ENCODE peak calls at places on chromosomes 16 and 17, in nine cellular contexts. S is effector memory CD4-positive, alpha-beta T cell; F is fibroblast of lung; T is RWPE1; W is CD8-positive, alpha-beta T cell; I is lower lobe of right lung; D is ovary; R is neural progenitor cell; K is mammary epithelial cell. N is an unnamed sample.

GRCh38 chr16:74700206-74701040 is at the start of gene MLKL:
- DNase-seq in S (peak), F (peak), T (peak), W (peak), I (peak), D (no peak), R (peak), K (peak), N (no peak)

GRCh38 chr16:58458634-58459343 is 41.2 kb upstream of the NDRG4 start:
- DNase-seq in S (no peak), F (no peak), T (no peak), W (no peak), I (no peak), D (no peak), R (no peak), K (no peak), N (no peak)

GRCh38 chr16:75099738-75100615 is 16.6 kb downstream of the LDHD start:
- DNase-seq in S (peak), F (no peak), T (no peak), W (peak), I (peak), D (no peak), R (no peak), K (no peak), N (no peak)

GRCh38 chr16:2825899-2826298 is 4.2 kb upstream of the ZG16B start:
- DNase-seq in S (no peak), F (no peak), T (no peak), W (no peak), I (peak), D (no peak), R (no peak), K (no peak), N (no peak)

GRCh38 chr17:72121164-72122001 is 563 bp downstream of the SOX9 start:
- DNase-seq in S (no peak), F (peak), T (peak), W (no peak), I (peak), D (no peak), R (peak), K (peak), N (no peak)

GRCh38 chr16:70709961-70710360 is 24.1 kb upstream of the MTSS2 start:
- DNase-seq in S (no peak), F (no peak), T (no peak), W (no peak), I (no peak), D (no peak), R (no peak), K (no peak), N (no peak)

GRCh38 chr17:81370304-81370703 is 25.0 kb upstream of the BAHCC1 start:
- DNase-seq in S (no peak), F (no peak), T (no peak), W (no peak), I (no peak), D (no peak), R (no peak), K (no peak), N (no peak)

GRCh38 chr17:55294042-55294751 is 29.4 kb downstream of the HLF start:
- DNase-seq in S (no peak), F (no peak), T (no peak), W (no peak), I (no peak), D (no peak), R (no peak), K (no peak), N (no peak)

GRCh38 chr17:44210342-44211192 is 8.9 kb downstream of the UBTF start:
- DNase-seq in S (peak), F (peak), T (peak), W (peak), I (peak), D (peak), R (peak), K (peak), N (peak)

GRCh38 chr17:76506408-76507328 is 5.4 kb upstream of the RHBDF2 start:
- DNase-seq in S (peak), F (peak), T (peak), W (peak), I (peak), D (peak), R (peak), K (peak), N (peak)

GRCh38 chr17:37446027-37446426 is 39.3 kb downstream of the TADA2A start:
- DNase-seq in S (no peak), F (no peak), T (peak), W (no peak), I (no peak), D (no peak), R (peak), K (no peak), N (no peak)

GRCh38 chr17:76997981-76998531 is 129.9 kb downstream of the MGAT5B start:
- DNase-seq in S (peak), F (no peak), T (no peak), W (peak), I (no peak), D (no peak), R (no peak), K (no peak), N (no peak)

GRCh38 chr17:31226373-31226772 is 70.7 kb downstream of the OMG start:
- DNase-seq in S (no peak), F (no peak), T (no peak), W (no peak), I (no peak), D (no peak), R (no peak), K (no peak), N (no peak)

GRCh38 chr16:75555213-75555706 is 792 bp downstream of the TMEM231 start:
- DNase-seq in S (no peak), F (peak), T (peak), W (no peak), I (peak), D (peak), R (peak), K (peak), N (peak)

GRCh38 chr16:4695473-4696171 is 2.3 kb downstream of the NUDT16L1 start:
- DNase-seq in S (no peak), F (no peak), T (no peak), W (no peak), I (no peak), D (no peak), R (no peak), K (no peak), N (no peak)

GRCh38 chr16:23009075-23009474 is 140.2 kb downstream of the USP31 start:
- DNase-seq in S (no peak), F (no peak), T (no peak), W (no peak), I (no peak), D (no peak), R (no peak), K (no peak), N (no peak)

GRCh38 chr17:1764274-1764673 is 2.4 kb downstream of the SERPINF1 start:
- DNase-seq in S (peak), F (peak), T (no peak), W (peak), I (peak), D (peak), R (no peak), K (peak), N (no peak)

GRCh38 chr16:67199011-67199807 is at the start of gene ELMO3:
- DNase-seq in S (no peak), F (no peak), T (peak), W (no peak), I (peak), D (no peak), R (peak), K (peak), N (no peak)

GRCh38 chr17:81337449-81337848 is 42.3 kb upstream of the SLC38A10 start:
- DNase-seq in S (no peak), F (no peak), T (no peak), W (no peak), I (peak), D (no peak), R (peak), K (no peak), N (no peak)

GRCh38 chr16:12158428-12158827 is 181.9 kb downstream of the SNX29 start:
- DNase-seq in S (no peak), F (peak), T (peak), W (no peak), I (no peak), D (no peak), R (no peak), K (peak), N (no peak)

GRCh38 chr16:86286991-86287640 is 223.2 kb upstream of the FOXF1 start:
- DNase-seq in S (no peak), F (no peak), T (no peak), W (no peak), I (no peak), D (no peak), R (peak), K (no peak), N (no peak)

GRCh38 chr17:82964851-82965341 is 114.5 kb upstream of the METRNL start:
- DNase-seq in S (no peak), F (no peak), T (no peak), W (no peak), I (no peak), D (no peak), R (no peak), K (no peak), N (no peak)

DNA sequence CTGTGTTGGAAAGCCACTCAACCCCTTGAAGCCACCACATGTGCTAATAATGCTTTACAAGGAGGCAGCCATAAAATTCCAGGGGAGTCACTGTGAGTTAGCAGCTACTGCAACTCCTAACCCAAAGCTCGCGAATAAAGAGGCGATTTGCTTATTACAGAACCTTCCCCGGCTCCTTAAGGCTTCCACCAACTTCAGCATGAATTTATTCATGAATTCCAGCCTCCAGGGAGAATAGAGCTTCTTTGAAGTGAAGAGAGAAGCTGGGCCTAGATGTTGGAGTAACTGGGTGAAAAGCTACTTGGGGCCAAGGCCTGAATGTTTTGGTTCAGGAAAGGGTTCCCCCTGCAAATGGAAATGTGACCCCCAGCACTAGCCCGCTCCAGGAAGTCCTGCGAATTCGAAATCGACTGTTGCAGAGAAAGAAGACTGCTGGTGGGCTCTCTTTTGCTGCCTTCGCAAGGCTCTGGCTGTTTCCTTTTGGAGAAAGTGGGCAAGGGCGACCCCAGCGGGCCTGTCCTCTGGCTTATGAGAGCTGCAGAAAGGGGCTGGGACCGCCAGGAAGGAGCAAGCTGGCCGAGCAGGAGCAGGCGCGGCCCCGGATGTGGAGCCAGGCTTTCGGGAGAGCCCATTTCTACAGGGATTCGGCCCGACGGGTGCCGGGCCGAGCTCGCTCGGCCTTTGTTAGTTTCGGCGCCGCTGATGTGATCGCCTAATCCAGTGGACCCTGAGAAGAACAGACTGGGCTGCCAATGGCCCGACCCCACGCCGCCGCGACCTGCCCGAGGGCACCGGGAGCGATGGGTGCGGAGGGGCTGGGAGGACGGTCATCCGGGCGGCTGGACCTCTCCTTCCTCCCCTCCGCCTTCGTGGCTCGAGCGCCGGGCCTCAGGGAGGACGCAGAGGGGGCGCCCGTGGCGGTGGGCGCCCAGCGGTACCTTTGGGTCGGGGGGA is 7.6 kb downstream of the CBX8 start:
- DNase-seq in S (no peak), F (no peak), T (no peak), W (no peak), I (peak), D (no peak), R (peak), K (no peak), N (no peak)
- H3K27ac ChIP-seq in S (no peak), F (no peak), T (no peak), W (no peak), I (no peak), D (no peak), R (no peak), K (no peak), N (no peak)

GRCh38 chr16:66035096-66035495 is 331.4 kb upstream of the CDH5 start:
- DNase-seq in S (no peak), F (no peak), T (no peak), W (no peak), I (no peak), D (no peak), R (no peak), K (no peak), N (no peak)

GRCh38 chr16:66036775-66037715 is 329.4 kb upstream of the CDH5 start:
- DNase-seq in S (no peak), F (peak), T (no peak), W (no peak), I (no peak), D (no peak), R (no peak), K (no peak), N (no peak)

GRCh38 chr16:66041907-66042306 is 324.6 kb upstream of the CDH5 start:
- DNase-seq in S (no peak), F (no peak), T (no peak), W (no peak), I (no peak), D (no peak), R (no peak), K (peak), N (no peak)

DNA sequence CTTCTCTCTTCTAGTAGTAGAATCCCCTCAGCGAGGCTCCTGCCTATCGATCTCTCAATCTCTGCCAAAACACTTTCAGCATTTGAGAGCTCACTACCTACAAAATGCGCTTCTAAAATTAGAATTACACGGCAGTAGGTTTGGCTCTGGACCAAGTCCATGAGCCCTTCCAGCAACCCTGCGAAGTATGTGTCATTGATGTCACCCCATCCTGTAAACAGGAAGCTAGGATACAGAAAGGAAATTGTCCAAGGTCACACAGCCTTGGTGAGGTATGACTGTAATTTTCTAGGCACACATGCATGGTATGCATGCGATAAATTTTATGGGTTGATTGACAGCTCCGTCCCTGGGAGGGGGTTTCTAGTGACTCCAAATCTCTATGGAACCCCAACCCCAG is 330.3 kb upstream of the CDH5 start:
- DNase-seq in S (no peak), F (no peak), T (no peak), W (no peak), I (no peak), D (no peak), R (no peak), K (no peak), N (no peak)
- H3K27ac ChIP-seq in S (no peak), F (no peak), T (no peak), W (no peak), I (no peak), D (no peak), R (no peak), K (no peak), N (no peak)

DNA sequence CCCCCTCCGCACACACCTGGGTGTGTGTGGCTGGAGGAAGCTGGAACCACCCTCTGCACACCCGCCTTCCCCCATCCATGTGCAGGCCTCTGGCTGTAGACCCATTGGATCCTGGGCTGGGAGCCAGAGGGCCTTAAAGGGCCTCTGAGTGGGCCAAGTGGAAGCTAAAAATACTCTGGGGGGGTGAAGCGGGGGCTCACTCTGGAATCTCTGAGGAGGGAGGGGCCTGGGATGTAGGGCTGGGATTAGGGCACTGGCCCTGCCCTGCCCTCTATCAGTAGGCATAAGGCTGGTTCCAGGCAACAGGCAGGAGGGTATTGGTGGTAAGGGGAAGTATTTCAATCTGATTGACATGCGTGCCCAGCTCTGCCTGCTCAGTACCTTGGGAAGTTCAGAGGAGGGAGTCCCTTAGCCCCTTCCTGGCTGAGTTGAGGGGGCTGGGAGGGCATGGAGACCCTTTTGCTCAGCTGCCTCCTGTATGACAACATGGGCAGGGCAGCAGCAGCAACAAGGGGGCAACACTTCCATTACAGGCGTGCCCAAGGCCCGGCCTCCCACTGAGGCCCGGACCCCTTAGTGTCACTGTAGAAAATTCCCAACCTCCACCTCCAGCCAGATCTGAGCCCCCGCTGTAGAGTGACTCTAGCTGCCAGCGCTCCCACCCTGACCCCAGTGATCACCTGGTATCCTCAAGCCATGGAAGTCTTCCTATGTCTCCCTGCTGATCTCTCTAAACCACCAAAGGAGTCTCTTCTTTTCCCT is 5.2 kb downstream of the ITGA3 start:
- DNase-seq in S (no peak), F (peak), T (peak), W (no peak), I (peak), D (peak), R (no peak), K (peak), N (no peak)
- H3K27ac ChIP-seq in S (no peak), F (peak), T (peak), W (no peak), I (peak), D (peak), R (no peak), K (peak), N (peak)

GRCh38 chr17:58032691-58033415 is 25.8 kb upstream of the SRSF1 start:
- DNase-seq in S (no peak), F (no peak), T (no peak), W (no peak), I (no peak), D (no peak), R (peak), K (no peak), N (no peak)
- H3K27ac ChIP-seq in S (no peak), F (no peak), T (no peak), W (no peak), I (no peak), D (no peak), R (peak), K (no peak), N (no peak)

GRCh38 chr17:42537826-42538451 is 1.9 kb downstream of the NAGLU start:
- DNase-seq in S (no peak), F (no peak), T (no peak), W (no peak), I (no peak), D (no peak), R (no peak), K (no peak), N (no peak)

GRCh38 chr17:42536048-42536371 is at the start of gene NAGLU:
- DNase-seq in S (peak), F (peak), T (peak), W (peak), I (peak), D (peak), R (peak), K (peak), N (peak)

GRCh38 chr17:42537156-42537805 is 1.2 kb downstream of the NAGLU start:
- DNase-seq in S (no peak), F (no peak), T (no peak), W (no peak), I (no peak), D (no peak), R (no peak), K (no peak), N (no peak)

GRCh38 chr17:42535400-42536047 is 517 bp upstream of the NAGLU start:
- DNase-seq in S (no peak), F (no peak), T (no peak), W (no peak), I (no peak), D (no peak), R (no peak), K (no peak), N (no peak)

DNA sequence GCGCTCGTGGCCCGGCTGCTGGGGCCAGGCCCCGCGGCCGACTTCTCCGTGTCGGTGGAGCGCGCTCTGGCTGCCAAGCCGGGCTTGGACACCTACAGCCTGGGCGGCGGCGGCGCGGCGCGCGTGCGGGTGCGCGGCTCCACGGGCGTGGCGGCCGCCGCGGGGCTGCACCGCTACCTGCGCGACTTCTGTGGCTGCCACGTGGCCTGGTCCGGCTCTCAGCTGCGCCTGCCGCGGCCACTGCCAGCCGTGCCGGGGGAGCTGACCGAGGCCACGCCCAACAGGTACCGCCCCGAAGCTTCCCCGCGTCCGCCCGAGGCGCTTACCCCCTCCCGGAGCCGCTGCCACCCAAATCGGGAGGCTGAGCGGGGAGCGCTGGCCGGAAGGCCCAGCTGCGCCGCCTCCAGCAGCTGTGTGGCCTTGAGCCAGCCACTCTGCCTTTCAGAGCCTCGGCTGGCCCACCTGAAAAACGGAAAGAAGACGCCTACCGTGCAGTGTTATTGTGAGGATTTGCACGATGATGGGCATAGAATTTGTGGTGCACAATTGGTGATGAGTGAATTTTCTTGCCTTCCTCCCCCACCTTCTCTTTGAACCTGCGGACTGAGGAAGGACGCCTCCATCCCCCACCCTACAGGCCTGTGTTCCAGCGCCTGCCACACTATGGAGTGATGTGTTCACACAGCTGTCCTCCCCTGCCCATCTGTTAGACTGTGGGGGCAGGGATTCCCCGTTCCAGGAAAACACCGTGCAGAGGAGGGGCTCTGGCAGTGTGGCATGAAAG is 523 bp downstream of the NAGLU start:
- DNase-seq in S (peak), F (peak), T (peak), W (peak), I (peak), D (peak), R (peak), K (peak), N (peak)
- H3K27ac ChIP-seq in S (peak), F (peak), T (peak), W (peak), I (peak), D (peak), R (no peak), K (peak), N (peak)